ENCODE peak calls at places on chromosomes 3 and 15, in four cellular contexts. Z, W, S and F are unnamed samples.

GRCh38 chr3:40292637-40293036 is 16.9 kb upstream of the EIF1B start:
- DNase-seq in Z (peak), W (no peak), S (no peak), F (no peak)

GRCh38 chr3:44058022-44058867 is 183.4 kb upstream of the TOPAZ1 start:
- DNase-seq in Z (no peak), W (peak), S (no peak), F (peak)

GRCh38 chr3:194311000-194311399 is 40.1 kb downstream of the CPN2 start:
- DNase-seq in Z (no peak), W (no peak), S (no peak), F (no peak)

GRCh38 chr15:23482764-23483489 is 35.9 kb upstream of the GOLGA6L2 start:
- DNase-seq in Z (no peak), W (no peak), S (no peak), F (no peak)

GRCh38 chr15:40830884-40831283 is 2.4 kb upstream of the PPP1R14D start:
- DNase-seq in Z (no peak), W (peak), S (no peak), F (no peak)

GRCh38 chr3:188049890-188050530 is 103.9 kb upstream of the LPP start:
- DNase-seq in Z (no peak), W (no peak), S (peak), F (no peak)

GRCh38 chr3:124565013-124565412 is 165.2 kb upstream of the UMPS start:
- DNase-seq in Z (peak), W (peak), S (peak), F (peak)

GRCh38 chr3:79167651-79168416 is 600.0 kb downstream of the ROBO1 start:
- DNase-seq in Z (no peak), W (peak), S (no peak), F (peak)

GRCh38 chr3:112813723-112814171 is 32.9 kb downstream of the CD200R1L start:
- DNase-seq in Z (no peak), W (no peak), S (no peak), F (no peak)

GRCh38 chr3:186013312-186013711 is 75.5 kb upstream of the TRA2B start:
- DNase-seq in Z (no peak), W (no peak), S (no peak), F (no peak)

GRCh38 chr3:159189994-159190669 is 388.3 kb downstream of the MFSD1 start:
- DNase-seq in Z (no peak), W (peak), S (no peak), F (peak)